ENCODE peak calls at places on chromosome 2, in eight cellular contexts. O is trophoblast cell, D is H1, I is GM23338, L is mesendoderm, P is MM.1S, G is K562, N is PC-9. E is an unnamed sample.

GRCh38 chr2:38073211-38074005 is 2.5 kb downstream of the CYP1B1 start:
- DNase-seq in O (peak), D (peak), I (peak), L (peak), P (no peak), G (no peak), N (peak), E (no peak)

GRCh38 chr2:238338710-238339394 is 18.5 kb downstream of the TRAF3IP1 start:
- DNase-seq in O (no peak), D (no peak), I (peak), L (peak), P (no peak), G (peak), N (no peak), E (peak)

GRCh38 chr2:62208082-62208757 is 12.3 kb downstream of the B3GNT2 start:
- DNase-seq in O (no peak), D (no peak), I (no peak), L (no peak), P (no peak), G (peak), N (no peak), E (no peak)

GRCh38 chr2:174490032-174490431 is 3.2 kb upstream of the GPR155 start:
- DNase-seq in O (no peak), D (no peak), I (no peak), L (no peak), P (peak), G (no peak), N (no peak), E (no peak)

GRCh38 chr2:10559825-10560224 is 111.7 kb upstream of the ODC1 start:
- DNase-seq in O (no peak), D (no peak), I (no peak), L (no peak), P (no peak), G (no peak), N (no peak), E (no peak)

GRCh38 chr2:133286326-133286922 is 281.8 kb downstream of the NCKAP5 start:
- DNase-seq in O (no peak), D (no peak), I (no peak), L (peak), P (no peak), G (no peak), N (no peak), E (no peak)

GRCh38 chr2:143603035-143603616 is 473.9 kb downstream of the ARHGAP15 start:
- DNase-seq in O (no peak), D (no peak), I (peak), L (no peak), P (no peak), G (no peak), N (no peak), E (no peak)

GRCh38 chr2:135064149-135064548 is 12.1 kb downstream of the RAB3GAP1 start:
- DNase-seq in O (no peak), D (no peak), I (no peak), L (no peak), P (no peak), G (no peak), N (no peak), E (no peak)

GRCh38 chr2:191453756-191454155 is 208.6 kb downstream of the MYO1B start:
- DNase-seq in O (no peak), D (no peak), I (no peak), L (no peak), P (no peak), G (no peak), N (no peak), E (no peak)

GRCh38 chr2:1051075-1051474 is 100.4 kb downstream of the SNTG2 start:
- DNase-seq in O (no peak), D (no peak), I (peak), L (peak), P (no peak), G (no peak), N (no peak), E (no peak)

GRCh38 chr2:128381001-128381938 is 62.6 kb upstream of the HS6ST1 start:
- DNase-seq in O (no peak), D (no peak), I (no peak), L (no peak), P (no peak), G (no peak), N (no peak), E (no peak)

GRCh38 chr2:237361194-237361986 is 52.6 kb downstream of the COL6A3 start:
- DNase-seq in O (no peak), D (no peak), I (no peak), L (no peak), P (no peak), G (no peak), N (no peak), E (no peak)

GRCh38 chr2:87996570-87996969 is 19.8 kb downstream of the RNU2-63P start:
- DNase-seq in O (no peak), D (no peak), I (no peak), L (no peak), P (no peak), G (no peak), N (no peak), E (no peak)

GRCh38 chr2:134218414-134218813 is 35.5 kb upstream of the MGAT5 start:
- DNase-seq in O (no peak), D (no peak), I (no peak), L (no peak), P (no peak), G (no peak), N (no peak), E (peak)

GRCh38 chr2:10300997-10301945 is 1.4 kb upstream of the HPCAL1 start:
- DNase-seq in O (no peak), D (no peak), I (no peak), L (no peak), P (no peak), G (no peak), N (no peak), E (no peak)

GRCh38 chr2:25982968-25983280 is 627 bp upstream of the KIF3C start:
- DNase-seq in O (no peak), D (no peak), I (no peak), L (no peak), P (no peak), G (no peak), N (no peak), E (no peak)

GRCh38 chr2:200422532-200423262 is 87.2 kb downstream of the KCTD18 start:
- DNase-seq in O (no peak), D (no peak), I (no peak), L (no peak), P (peak), G (no peak), N (no peak), E (no peak)

GRCh38 chr2:189608799-189609422 is 28.3 kb upstream of the SLC40A1 start:
- DNase-seq in O (no peak), D (no peak), I (no peak), L (no peak), P (no peak), G (no peak), N (no peak), E (no peak)

GRCh38 chr2:109660046-109660860 is 46.1 kb downstream of the SOWAHC start:
- DNase-seq in O (no peak), D (no peak), I (no peak), L (no peak), P (peak), G (no peak), N (no peak), E (peak)

GRCh38 chr2:55811048-55811447 is 112.5 kb downstream of the EFEMP1 start:
- DNase-seq in O (no peak), D (no peak), I (no peak), L (no peak), P (no peak), G (no peak), N (no peak), E (no peak)

GRCh38 chr2:235106874-235107639 is 155.2 kb downstream of the SH3BP4 start:
- DNase-seq in O (peak), D (peak), I (peak), L (peak), P (peak), G (peak), N (peak), E (peak)

GRCh38 chr2:133495226-133495625 is 73.0 kb downstream of the NCKAP5 start:
- DNase-seq in O (no peak), D (no peak), I (no peak), L (no peak), P (no peak), G (no peak), N (no peak), E (no peak)

GRCh38 chr2:142140434-142140845 is 9.6 kb upstream of the LRP1B start:
- DNase-seq in O (no peak), D (no peak), I (peak), L (peak), P (peak), G (no peak), N (no peak), E (peak)

GRCh38 chr2:164972216-164972615 is 16.9 kb upstream of the SLC38A11 start:
- DNase-seq in O (no peak), D (no peak), I (no peak), L (no peak), P (no peak), G (no peak), N (no peak), E (no peak)

GRCh38 chr2:134869941-134870736 is 31.7 kb downstream of the ACMSD start:
- DNase-seq in O (no peak), D (no peak), I (no peak), L (no peak), P (no peak), G (no peak), N (no peak), E (no peak)

GRCh38 chr2:219440388-219441256 is 6.0 kb downstream of the SPEG start:
- DNase-seq in O (peak), D (no peak), I (no peak), L (no peak), P (no peak), G (no peak), N (no peak), E (no peak)

GRCh38 chr2:10906926-10907479 is 4.7 kb upstream of the KCNF1 start:
- DNase-seq in O (no peak), D (no peak), I (no peak), L (no peak), P (no peak), G (no peak), N (no peak), E (no peak)

GRCh38 chr2:209322041-209322440 is 101.8 kb upstream of the MAP2 start:
- DNase-seq in O (no peak), D (no peak), I (no peak), L (no peak), P (no peak), G (no peak), N (no peak), E (no peak)

GRCh38 chr2:96423866-96424265 is 81.3 kb downstream of the NEURL3 start:
- DNase-seq in O (peak), D (no peak), I (no peak), L (no peak), P (no peak), G (no peak), N (peak), E (no peak)

GRCh38 chr2:231250146-231250545 is 51.7 kb downstream of the ARMC9 start:
- DNase-seq in O (no peak), D (no peak), I (no peak), L (no peak), P (no peak), G (no peak), N (peak), E (no peak)

GRCh38 chr2:70964596-70965386 is 13.6 kb upstream of the ANKRD53 start:
- DNase-seq in O (no peak), D (peak), I (peak), L (peak), P (peak), G (peak), N (no peak), E (peak)

GRCh38 chr2:61443342-61444041 is 27.4 kb downstream of the USP34 start:
- DNase-seq in O (no peak), D (no peak), I (no peak), L (no peak), P (peak), G (no peak), N (no peak), E (peak)

GRCh38 chr2:222733846-222734689 is 62.6 kb downstream of the MOGAT1 start:
- DNase-seq in O (no peak), D (no peak), I (no peak), L (no peak), P (no peak), G (no peak), N (no peak), E (no peak)

GRCh38 chr2:74540291-74540690 is 10.6 kb downstream of the HTRA2 start:
- DNase-seq in O (no peak), D (no peak), I (no peak), L (no peak), P (no peak), G (no peak), N (no peak), E (no peak)

GRCh38 chr2:218021536-218022071 is 18.8 kb upstream of the TNS1 start:
- DNase-seq in O (no peak), D (no peak), I (no peak), L (no peak), P (no peak), G (no peak), N (no peak), E (no peak)

GRCh38 chr2:38233231-38233983 is 143.7 kb downstream of the ATL2 start:
- DNase-seq in O (no peak), D (no peak), I (peak), L (peak), P (no peak), G (no peak), N (no peak), E (peak)

DNA sequence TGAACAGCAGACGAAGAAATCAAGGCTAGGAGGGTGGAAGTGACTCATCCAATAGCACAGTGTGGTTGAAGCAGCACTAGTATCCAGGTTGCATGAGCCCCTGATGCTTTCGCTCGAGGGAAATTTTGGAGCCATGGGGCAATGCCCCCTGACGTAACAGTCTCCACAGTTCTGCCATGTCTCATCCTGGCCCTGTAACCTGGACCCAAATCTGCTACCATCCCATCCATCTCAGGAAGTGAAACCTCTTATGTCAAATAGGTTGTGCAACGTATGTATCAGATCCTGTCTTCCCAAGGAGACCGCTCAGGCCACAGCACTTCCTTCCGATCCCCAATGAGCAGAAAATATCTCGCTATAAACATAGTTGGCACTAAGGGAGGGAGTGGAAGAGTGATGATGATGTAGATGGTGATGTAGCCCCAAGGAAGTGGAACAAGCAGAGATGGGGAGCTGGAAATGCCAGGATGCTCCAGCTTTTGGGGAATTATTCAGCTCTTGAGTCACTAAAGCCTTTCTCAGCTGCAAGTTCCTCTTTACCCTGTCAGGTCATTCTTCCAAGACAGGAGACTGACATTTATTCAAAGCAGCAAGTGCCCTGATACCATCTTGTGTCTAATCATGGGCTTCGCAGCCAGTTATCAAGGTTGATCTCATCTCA is 3.0 kb upstream of the IL1B start:
- DNase-seq in O (peak), D (no peak), I (no peak), L (no peak), P (no peak), G (peak), N (no peak), E (peak)
- H3K27ac ChIP-seq in O (no peak), D (no peak), I (no peak), L (no peak), P (no peak), G (no peak), N (no peak), E (no peak)

DNA sequence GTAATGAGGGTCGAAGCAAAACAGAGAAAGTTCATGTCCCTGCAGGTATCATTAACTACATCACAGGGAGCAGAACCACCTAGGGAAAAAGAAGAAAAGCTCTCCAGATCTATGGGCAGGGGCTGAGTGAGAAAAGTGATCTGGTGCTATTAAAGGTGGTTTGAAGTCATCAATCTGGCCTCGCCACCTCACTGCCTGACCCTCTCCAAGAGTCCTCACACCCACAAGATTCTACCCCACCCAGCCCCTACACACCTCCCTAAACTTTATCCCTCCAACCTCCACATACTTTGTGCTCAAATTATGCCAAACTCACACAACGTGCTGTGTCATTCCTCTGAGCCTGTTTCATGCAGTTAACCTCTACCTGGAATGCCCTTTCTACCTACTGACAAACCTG is 2.2 kb downstream of the GALNT14 start:
- DNase-seq in O (no peak), D (no peak), I (no peak), L (no peak), P (no peak), G (no peak), N (peak), E (no peak)
- H3K4me2 ChIP-seq in O (no peak), D (no peak), I (no peak), L (no peak), P (no peak), G (no peak), N (peak), E (no peak)

GRCh38 chr2:64440831-64441230 is 13.1 kb upstream of the LGALSL start:
- DNase-seq in O (no peak), D (no peak), I (no peak), L (no peak), P (no peak), G (no peak), N (no peak), E (no peak)

GRCh38 chr2:64434039-64434657 is 19.8 kb upstream of the LGALSL start:
- DNase-seq in O (no peak), D (no peak), I (no peak), L (no peak), P (no peak), G (no peak), N (no peak), E (no peak)

GRCh38 chr2:64442277-64442676 is 11.7 kb upstream of the LGALSL start:
- DNase-seq in O (no peak), D (no peak), I (no peak), L (no peak), P (no peak), G (no peak), N (no peak), E (no peak)

GRCh38 chr2:64439194-64439593 is 14.8 kb upstream of the LGALSL start:
- DNase-seq in O (no peak), D (no peak), I (no peak), L (no peak), P (no peak), G (no peak), N (no peak), E (no peak)

DNA sequence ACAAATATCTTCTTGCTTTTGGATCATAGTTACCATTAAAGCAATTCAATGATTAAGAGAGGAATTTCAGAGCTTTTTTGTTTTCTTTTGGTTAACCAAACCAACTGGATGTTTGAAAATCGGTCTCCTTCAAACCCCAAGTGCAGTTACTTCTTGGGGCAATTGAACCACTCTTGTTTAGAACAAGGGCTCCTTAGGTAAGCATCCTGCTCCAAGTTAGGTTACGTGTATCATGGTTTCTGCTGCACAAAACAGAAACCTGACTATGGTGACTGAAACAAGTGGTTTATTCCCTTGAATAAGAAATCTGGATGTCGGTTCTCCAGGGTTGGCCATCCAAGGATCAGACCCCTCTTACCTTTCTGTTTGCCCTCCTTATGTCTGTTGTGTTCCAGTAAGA is 16.1 kb upstream of the LGALSL start:
- DNase-seq in O (no peak), D (no peak), I (no peak), L (no peak), P (no peak), G (no peak), N (no peak), E (no peak)
- H3K27ac ChIP-seq in O (no peak), D (no peak), I (no peak), L (no peak), P (no peak), G (no peak), N (no peak), E (no peak)

GRCh38 chr2:120262150-120262549 is 9.5 kb downstream of the RALB start:
- DNase-seq in O (no peak), D (no peak), I (no peak), L (no peak), P (no peak), G (no peak), N (peak), E (no peak)

GRCh38 chr2:120264995-120265394 is 12.3 kb downstream of the RALB start:
- DNase-seq in O (peak), D (no peak), I (no peak), L (no peak), P (no peak), G (no peak), N (no peak), E (no peak)

GRCh38 chr2:120261387-120262006 is 8.8 kb downstream of the RALB start:
- DNase-seq in O (no peak), D (no peak), I (no peak), L (no peak), P (peak), G (no peak), N (peak), E (no peak)

GRCh38 chr2:120260736-120261135 is 8.1 kb downstream of the RALB start:
- DNase-seq in O (no peak), D (no peak), I (no peak), L (no peak), P (no peak), G (no peak), N (no peak), E (no peak)

DNA sequence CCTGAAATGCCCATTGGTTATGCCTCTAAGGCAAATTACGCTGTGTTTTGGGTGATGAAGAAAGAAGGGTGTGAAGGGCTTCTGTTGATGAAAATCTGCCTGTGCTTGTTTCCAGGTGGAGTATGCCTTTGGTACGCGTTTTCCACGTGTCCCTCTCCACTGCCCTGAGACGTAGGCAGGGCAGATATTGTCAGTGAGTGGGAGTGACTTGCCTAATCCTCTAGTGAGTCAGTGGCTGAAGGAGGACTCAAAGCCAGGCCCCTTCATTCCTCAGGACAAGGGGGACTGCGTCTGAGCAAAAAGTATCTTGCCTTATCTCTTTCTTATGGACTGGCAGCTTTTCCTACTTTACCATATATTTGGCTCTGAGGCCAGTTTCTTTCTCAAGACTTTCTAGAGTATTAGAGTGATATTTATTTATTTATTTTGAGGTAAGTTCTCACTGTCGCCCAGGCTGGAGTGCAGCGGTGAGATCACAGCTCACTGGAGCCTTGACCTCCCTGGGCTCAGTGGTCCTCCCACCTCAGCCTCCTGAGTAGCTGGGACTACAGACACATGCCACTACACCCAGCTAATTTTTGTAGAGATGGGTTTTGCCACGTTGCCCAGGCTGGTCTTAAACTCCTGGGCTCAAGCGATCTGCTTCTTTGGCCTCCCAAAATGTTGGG is 10.2 kb downstream of the RALB start:
- DNase-seq in O (peak), D (no peak), I (no peak), L (no peak), P (no peak), G (peak), N (peak), E (no peak)
- H3K4me2 ChIP-seq in O (no peak), D (no peak), I (no peak), L (no peak), P (no peak), G (peak), N (no peak), E (no peak)

GRCh38 chr2:224764565-224765236 is 48.5 kb upstream of the CCDC195 start:
- DNase-seq in O (no peak), D (no peak), I (no peak), L (no peak), P (no peak), G (no peak), N (no peak), E (no peak)
- H3K27ac ChIP-seq in O (no peak), D (no peak), I (no peak), L (no peak), P (no peak), G (no peak), N (no peak), E (no peak)

E was measured in Karpas-422.